ENCODE peak calls at places on chromosomes 5 and 9, in six cellular contexts. One of them, this sample, is unnamed.

GRCh38 chr5:78113689-78114088 is 180.8 kb downstream of the AP3B1 start:
- DNase-seq in colonic mucosa: no peak
- DNase-seq in endothelial cell: no peak
- DNase-seq in neural crest cell: no peak
- DNase-seq in A549: no peak
- DNase-seq in fibroblast of pulmonary artery: no peak
- DNase-seq in this sample: no peak

GRCh38 chr9:130815242-130815808 is 19.7 kb upstream of the ABL1 start:
- DNase-seq in colonic mucosa: no peak
- DNase-seq in endothelial cell: no peak
- DNase-seq in neural crest cell: no peak
- DNase-seq in A549: no peak
- DNase-seq in fibroblast of pulmonary artery: no peak
- DNase-seq in this sample: no peak

GRCh38 chr5:154197801-154198461 is 7.4 kb downstream of the GALNT10 start:
- DNase-seq in colonic mucosa: no peak
- DNase-seq in endothelial cell: no peak
- DNase-seq in neural crest cell: no peak
- DNase-seq in A549: peak; percentile 73
- DNase-seq in fibroblast of pulmonary artery: peak; percentile 54
- DNase-seq in this sample: no peak

GRCh38 chr5:151023047-151023615 is 2.7 kb downstream of the GPX3 start:
- DNase-seq in colonic mucosa: peak; percentile 49
- DNase-seq in endothelial cell: no peak
- DNase-seq in neural crest cell: no peak
- DNase-seq in A549: no peak
- DNase-seq in fibroblast of pulmonary artery: peak; percentile 76
- DNase-seq in this sample: no peak

GRCh38 chr9:111037744-111038335 is 430 bp downstream of the LPAR1 start:
- DNase-seq in colonic mucosa: peak; percentile 51
- DNase-seq in endothelial cell: peak; percentile 68
- DNase-seq in neural crest cell: peak; percentile 47
- DNase-seq in A549: peak; percentile 43
- DNase-seq in fibroblast of pulmonary artery: peak; percentile 40
- DNase-seq in this sample: peak; percentile 63

GRCh38 chr9:75000835-75001234 is 27.3 kb downstream of the CARNMT1 start:
- DNase-seq in colonic mucosa: no peak
- DNase-seq in endothelial cell: no peak
- DNase-seq in neural crest cell: no peak
- DNase-seq in A549: no peak
- DNase-seq in fibroblast of pulmonary artery: no peak
- DNase-seq in this sample: no peak

GRCh38 chr5:174794941-174795672 is 70.7 kb downstream of the MSX2 start:
- DNase-seq in colonic mucosa: no peak
- DNase-seq in endothelial cell: no peak
- DNase-seq in neural crest cell: no peak
- DNase-seq in A549: no peak
- DNase-seq in fibroblast of pulmonary artery: no peak
- DNase-seq in this sample: no peak

GRCh38 chr5:137733922-137734695 is 1.8 kb downstream of the KLHL3 start:
- DNase-seq in colonic mucosa: no peak
- DNase-seq in endothelial cell: no peak
- DNase-seq in neural crest cell: no peak
- DNase-seq in A549: no peak
- DNase-seq in fibroblast of pulmonary artery: peak; percentile 40
- DNase-seq in this sample: no peak

GRCh38 chr5:60677831-60678664 is 21.9 kb downstream of the DEPDC1B start:
- DNase-seq in colonic mucosa: no peak
- DNase-seq in endothelial cell: no peak
- DNase-seq in neural crest cell: no peak
- DNase-seq in A549: peak; percentile 56
- DNase-seq in fibroblast of pulmonary artery: peak; percentile 80
- DNase-seq in this sample: no peak

GRCh38 chr5:59863777-59864176 is 29.7 kb downstream of the PDE4D start:
- DNase-seq in colonic mucosa: no peak
- DNase-seq in endothelial cell: no peak
- DNase-seq in neural crest cell: no peak
- DNase-seq in A549: no peak
- DNase-seq in fibroblast of pulmonary artery: no peak
- DNase-seq in this sample: no peak

GRCh38 chr5:132883261-132883834 is 9.9 kb downstream of the LEAP2 start:
- DNase-seq in colonic mucosa: peak; percentile 47
- DNase-seq in endothelial cell: peak; percentile 50
- DNase-seq in neural crest cell: peak; percentile 28
- DNase-seq in A549: peak; percentile 80
- DNase-seq in fibroblast of pulmonary artery: peak; percentile 85
- DNase-seq in this sample: peak; percentile 29

GRCh38 chr9:84710701-84711397 is 41.3 kb downstream of the NTRK2 start:
- DNase-seq in colonic mucosa: no peak
- DNase-seq in endothelial cell: no peak
- DNase-seq in neural crest cell: no peak
- DNase-seq in A549: no peak
- DNase-seq in fibroblast of pulmonary artery: no peak
- DNase-seq in this sample: no peak

GRCh38 chr5:98638701-98639100 is 134.8 kb upstream of the RGMB start:
- DNase-seq in colonic mucosa: no peak
- DNase-seq in endothelial cell: no peak
- DNase-seq in neural crest cell: no peak
- DNase-seq in A549: no peak
- DNase-seq in fibroblast of pulmonary artery: peak; percentile 53
- DNase-seq in this sample: no peak

GRCh38 chr5:68193481-68194036 is 22.0 kb upstream of the PIK3R1 start:
- DNase-seq in colonic mucosa: no peak
- DNase-seq in endothelial cell: no peak
- DNase-seq in neural crest cell: no peak
- DNase-seq in A549: no peak
- DNase-seq in fibroblast of pulmonary artery: peak; percentile 53
- DNase-seq in this sample: no peak

GRCh38 chr5:154478224-154478565 is at the start of gene HAND1:
- DNase-seq in colonic mucosa: peak; percentile 76
- DNase-seq in endothelial cell: peak; percentile 59
- DNase-seq in neural crest cell: peak; percentile 50
- DNase-seq in A549: peak; percentile 61
- DNase-seq in fibroblast of pulmonary artery: no peak
- DNase-seq in this sample: peak; percentile 80

GRCh38 chr9:6566409-6567139 is 79.0 kb downstream of the GLDC start:
- DNase-seq in colonic mucosa: no peak
- DNase-seq in endothelial cell: no peak
- DNase-seq in neural crest cell: no peak
- DNase-seq in A549: peak; percentile 90
- DNase-seq in fibroblast of pulmonary artery: peak; percentile 97
- DNase-seq in this sample: no peak

GRCh38 chr5:94745786-94746730 is 127.6 kb downstream of the SLF1 start:
- DNase-seq in colonic mucosa: no peak
- DNase-seq in endothelial cell: no peak
- DNase-seq in neural crest cell: no peak
- DNase-seq in A549: no peak
- DNase-seq in fibroblast of pulmonary artery: peak; percentile 40
- DNase-seq in this sample: no peak

GRCh38 chr5:67465556-67466206 is 269.1 kb upstream of the CD180 start:
- DNase-seq in colonic mucosa: no peak
- DNase-seq in endothelial cell: no peak
- DNase-seq in neural crest cell: no peak
- DNase-seq in A549: no peak
- DNase-seq in fibroblast of pulmonary artery: no peak
- DNase-seq in this sample: no peak

GRCh38 chr5:13957032-13957645 is 12.7 kb upstream of the DNAH5 start:
- DNase-seq in colonic mucosa: no peak
- DNase-seq in endothelial cell: peak; percentile 57
- DNase-seq in neural crest cell: peak; percentile 43
- DNase-seq in A549: peak; percentile 68
- DNase-seq in fibroblast of pulmonary artery: peak; percentile 67
- DNase-seq in this sample: no peak

GRCh38 chr5:132394681-132395259 is 25.3 kb downstream of the SLC22A5 start:
- DNase-seq in colonic mucosa: no peak
- DNase-seq in endothelial cell: no peak
- DNase-seq in neural crest cell: no peak
- DNase-seq in A549: no peak
- DNase-seq in fibroblast of pulmonary artery: no peak
- DNase-seq in this sample: no peak

GRCh38 chr9:91516061-91516460 is 92.4 kb upstream of the NFIL3 start:
- DNase-seq in colonic mucosa: no peak
- DNase-seq in endothelial cell: no peak
- DNase-seq in neural crest cell: no peak
- DNase-seq in A549: no peak
- DNase-seq in fibroblast of pulmonary artery: no peak
- DNase-seq in this sample: no peak

GRCh38 chr9:98172604-98173003 is 19.8 kb downstream of the CORO2A start:
- DNase-seq in colonic mucosa: no peak
- DNase-seq in endothelial cell: no peak
- DNase-seq in neural crest cell: no peak
- DNase-seq in A549: peak; percentile 10
- DNase-seq in fibroblast of pulmonary artery: no peak
- DNase-seq in this sample: no peak

GRCh38 chr9:134153450-134153849 is 10.9 kb downstream of the RNU6ATAC start:
- DNase-seq in colonic mucosa: no peak
- DNase-seq in endothelial cell: no peak
- DNase-seq in neural crest cell: no peak
- DNase-seq in A549: no peak
- DNase-seq in fibroblast of pulmonary artery: no peak
- DNase-seq in this sample: no peak

GRCh38 chr9:106830527-106831140 is 32.3 kb upstream of the ZNF462 start:
- DNase-seq in colonic mucosa: no peak
- DNase-seq in endothelial cell: no peak
- DNase-seq in neural crest cell: no peak
- DNase-seq in A549: no peak
- DNase-seq in fibroblast of pulmonary artery: peak; percentile 3
- DNase-seq in this sample: no peak

GRCh38 chr5:64914396-64914795 is 145.7 kb downstream of the CWC27 start:
- DNase-seq in colonic mucosa: no peak
- DNase-seq in endothelial cell: no peak
- DNase-seq in neural crest cell: no peak
- DNase-seq in A549: no peak
- DNase-seq in fibroblast of pulmonary artery: peak; percentile 48
- DNase-seq in this sample: no peak

GRCh38 chr9:128249558-128249913 is 26.3 kb downstream of the GOLGA2 start:
- DNase-seq in colonic mucosa: no peak
- DNase-seq in endothelial cell: no peak
- DNase-seq in neural crest cell: no peak
- DNase-seq in A549: no peak
- DNase-seq in fibroblast of pulmonary artery: no peak
- DNase-seq in this sample: no peak

DNA sequence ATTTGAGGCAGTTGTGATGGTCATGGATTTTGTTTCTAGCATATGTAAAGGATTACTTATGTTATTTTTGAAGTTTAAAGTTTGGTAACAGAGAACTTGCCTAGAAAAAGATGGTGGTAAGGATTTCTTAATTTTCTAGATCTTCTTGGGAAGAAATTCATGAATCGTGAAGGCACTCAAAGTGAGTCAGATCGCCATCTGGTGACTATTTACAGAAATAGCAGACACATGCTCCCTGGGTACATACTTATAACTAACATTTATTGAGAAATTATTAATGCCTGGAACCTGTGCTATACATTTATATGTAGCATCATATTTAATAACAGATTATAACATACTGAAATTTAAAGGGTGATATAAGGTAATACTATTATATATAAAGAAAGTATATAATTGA is 299.7 kb downstream of the IZUMO3 start:
- DNase-seq in colonic mucosa: no peak
- DNase-seq in endothelial cell: no peak
- DNase-seq in neural crest cell: no peak
- DNase-seq in A549: peak; percentile 29
- DNase-seq in fibroblast of pulmonary artery: peak; percentile 21
- DNase-seq in this sample: no peak
- TF ChIP-seq CTCF in colonic mucosa: no peak
- TF ChIP-seq CTCF in endothelial cell: peak; percentile 57
- TF ChIP-seq CTCF in neural crest cell: peak; percentile 67
- TF ChIP-seq CTCF in A549: no peak
- TF ChIP-seq CTCF in fibroblast of pulmonary artery: peak; percentile 16
- TF ChIP-seq CTCF in this sample: peak; percentile 60

GRCh38 chr5:57495285-57495684 is 12.7 kb upstream of the ACTBL2 start:
- DNase-seq in colonic mucosa: no peak
- DNase-seq in endothelial cell: no peak
- DNase-seq in neural crest cell: no peak
- DNase-seq in A549: no peak
- DNase-seq in fibroblast of pulmonary artery: no peak
- DNase-seq in this sample: no peak
- TF ChIP-seq CTCF in colonic mucosa: no peak
- TF ChIP-seq CTCF in endothelial cell: no peak
- TF ChIP-seq CTCF in neural crest cell: no peak
- TF ChIP-seq CTCF in A549: no peak
- TF ChIP-seq CTCF in fibroblast of pulmonary artery: no peak
- TF ChIP-seq CTCF in this sample: no peak

DNA sequence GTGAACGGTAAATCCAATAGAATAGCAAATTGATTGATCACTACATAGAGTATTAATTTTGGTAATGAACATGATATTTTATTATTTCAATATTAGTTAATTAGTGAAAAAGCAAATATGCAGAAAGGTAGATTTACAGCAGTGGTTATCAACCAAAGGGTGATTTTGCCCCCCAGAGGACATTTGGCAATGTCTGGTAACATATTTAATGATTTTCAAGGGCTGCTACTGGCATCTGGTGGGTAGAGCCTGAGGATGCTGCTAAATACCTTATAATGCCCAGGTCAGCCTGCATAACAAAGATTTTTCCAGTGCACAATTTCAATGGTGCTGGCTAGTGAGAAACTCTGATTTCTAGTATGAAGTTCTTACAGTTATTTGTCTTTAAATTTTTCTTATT is 1313.7 kb downstream of the PTPRD start:
- DNase-seq in colonic mucosa: no peak
- DNase-seq in endothelial cell: no peak
- DNase-seq in neural crest cell: no peak
- DNase-seq in A549: no peak
- DNase-seq in fibroblast of pulmonary artery: no peak
- DNase-seq in this sample: no peak
- TF ChIP-seq CTCF in colonic mucosa: no peak
- TF ChIP-seq CTCF in endothelial cell: no peak
- TF ChIP-seq CTCF in neural crest cell: no peak
- TF ChIP-seq CTCF in A549: no peak
- TF ChIP-seq CTCF in fibroblast of pulmonary artery: no peak
- TF ChIP-seq CTCF in this sample: no peak

DNA sequence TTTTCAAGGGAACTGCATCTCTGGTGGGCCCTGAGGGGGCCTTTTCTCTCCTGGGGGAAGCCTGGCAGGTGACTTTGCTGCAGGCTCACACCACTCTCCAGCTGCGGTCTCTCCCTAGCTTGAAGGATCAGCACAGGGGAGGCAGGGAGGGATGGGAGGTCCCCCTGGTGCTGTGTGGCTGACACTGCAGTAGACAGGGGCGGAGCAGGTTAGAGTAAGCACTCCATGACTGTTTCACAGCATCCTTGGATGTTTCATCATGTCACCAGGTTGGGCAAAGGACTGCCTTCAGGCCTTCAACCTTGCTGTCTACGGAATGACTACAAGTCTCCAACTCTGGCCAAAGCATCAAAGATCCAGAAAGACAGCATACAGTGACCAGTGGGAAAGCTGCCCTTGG is 470.7 kb downstream of the CDK5RAP2 start:
- DNase-seq in colonic mucosa: no peak
- DNase-seq in endothelial cell: peak; percentile 47
- DNase-seq in neural crest cell: peak; percentile 17
- DNase-seq in A549: peak; percentile 37
- DNase-seq in fibroblast of pulmonary artery: no peak
- DNase-seq in this sample: peak; percentile 78
- TF ChIP-seq CTCF in colonic mucosa: no peak
- TF ChIP-seq CTCF in endothelial cell: no peak
- TF ChIP-seq CTCF in neural crest cell: peak; percentile 50
- TF ChIP-seq CTCF in A549: no peak
- TF ChIP-seq CTCF in fibroblast of pulmonary artery: no peak
- TF ChIP-seq CTCF in this sample: peak; percentile 57